ENCODE peak calls at places on chromosome 16, in six cellular contexts. Z is BE2C; P is stimulated activated CD8-positive, alpha-beta memory T cell treated with anti-CD3 and anti-CD28 coated beads, Interleukin-4, amount 100 ng/mL, for 48 hours; E is effector CD8-positive, alpha-beta T cell; X is activated T-helper 1 cell treated with anti-CD3 and anti-CD28 coated beads, Interleukin-2, amount 50 U/mL, for 16 hours; G is GM04503. W is an unnamed sample.

GRCh38 chr16:77191259-77191969 is 424 bp downstream of the MON1B start:
- DNase-seq in Z (no peak), P (peak; percentile 58), E (no peak), X (no peak), G (no peak), W (no peak)

GRCh38 chr16:25033852-25034251 is 18.7 kb upstream of the ARHGAP17 start:
- DNase-seq in Z (no peak), P (no peak), E (no peak), X (no peak), G (no peak), W (no peak)

GRCh38 chr16:23302045-23302956 is at the start of gene SCNN1B:
- DNase-seq in Z (no peak), P (peak; percentile 24), E (no peak), X (no peak), G (no peak), W (no peak)

GRCh38 chr16:4313563-4314531 is 2.0 kb upstream of the GLIS2 start:
- DNase-seq in Z (no peak), P (peak; percentile 49), E (no peak), X (no peak), G (no peak), W (no peak)

GRCh38 chr16:89918453-89919347 is at the start of gene MC1R:
- DNase-seq in Z (peak; percentile 75), P (peak; percentile 65), E (peak; percentile 15), X (no peak), G (no peak), W (peak; percentile 60)

GRCh38 chr16:30381351-30382041 is 865 bp downstream of the SEPTIN1 start:
- DNase-seq in Z (peak; percentile 47), P (peak; percentile 62), E (no peak), X (no peak), G (no peak), W (no peak)

GRCh38 chr16:51872536-51872935 is 674.4 kb downstream of the TOX3 start:
- DNase-seq in Z (no peak), P (no peak), E (no peak), X (no peak), G (no peak), W (no peak)

GRCh38 chr16:11725457-11725856 is 17.2 kb downstream of the TXNDC11 start:
- DNase-seq in Z (no peak), P (no peak), E (no peak), X (no peak), G (no peak), W (no peak)

GRCh38 chr16:8634991-8635736 is 13.7 kb downstream of the METTL22 start:
- DNase-seq in Z (peak; percentile 61), P (no peak), E (no peak), X (no peak), G (no peak), W (no peak)

GRCh38 chr16:50742521-50743150 is 750 bp downstream of the CYLD start:
- DNase-seq in Z (no peak), P (peak; percentile 56), E (peak; percentile 41), X (peak; percentile 27), G (peak; percentile 27), W (no peak)

GRCh38 chr16:30979170-30980067 is 5.6 kb upstream of the HSD3B7 start:
- DNase-seq in Z (no peak), P (no peak), E (no peak), X (no peak), G (no peak), W (no peak)

GRCh38 chr16:17424771-17425170 is 46.0 kb downstream of the XYLT1 start:
- DNase-seq in Z (no peak), P (no peak), E (no peak), X (no peak), G (no peak), W (no peak)

GRCh38 chr16:20410153-20410723 is 904 bp downstream of the ACSM5 start:
- DNase-seq in Z (no peak), P (no peak), E (no peak), X (no peak), G (no peak), W (no peak)

GRCh38 chr16:50153648-50154368 is 702 bp downstream of the TENT4B start:
- DNase-seq in Z (peak; percentile 44), P (peak; percentile 61), E (no peak), X (peak; percentile 15), G (no peak), W (no peak)

GRCh38 chr16:1078579-1079021 is 6.1 kb downstream of the SSTR5 start:
- DNase-seq in Z (peak; percentile 51), P (no peak), E (no peak), X (no peak), G (no peak), W (no peak)

GRCh38 chr16:2042666-2043295 is 4.9 kb downstream of the NTHL1 start:
- DNase-seq in Z (no peak), P (no peak), E (no peak), X (no peak), G (no peak), W (no peak)

GRCh38 chr16:60945225-60945624 is 1091.0 kb downstream of the CDH8 start:
- DNase-seq in Z (no peak), P (no peak), E (no peak), X (no peak), G (no peak), W (peak; percentile 41)

GRCh38 chr16:87681990-87682570 is 79.8 kb downstream of the JPH3 start:
- DNase-seq in Z (no peak), P (peak; percentile 46), E (no peak), X (no peak), G (peak; percentile 20), W (peak; percentile 52)

GRCh38 chr16:22665048-22665797 is 148.7 kb upstream of the HS3ST2 start:
- DNase-seq in Z (no peak), P (no peak), E (no peak), X (no peak), G (no peak), W (no peak)

GRCh38 chr16:66484453-66485213 is 57.5 kb downstream of the BEAN1 start:
- DNase-seq in Z (no peak), P (no peak), E (no peak), X (no peak), G (no peak), W (no peak)

GRCh38 chr16:52077656-52078055 is 469.3 kb downstream of the TOX3 start:
- DNase-seq in Z (no peak), P (no peak), E (no peak), X (no peak), G (no peak), W (no peak)

GRCh38 chr16:11698271-11698689 is 30.0 kb downstream of the SNN start:
- DNase-seq in Z (no peak), P (peak; percentile 51), E (no peak), X (no peak), G (no peak), W (no peak)

GRCh38 chr16:68626557-68626956 is 18.6 kb upstream of the CDH3 start:
- DNase-seq in Z (no peak), P (no peak), E (no peak), X (no peak), G (no peak), W (no peak)

GRCh38 chr16:87076950-87077749 is 240.0 kb downstream of the C16orf95 start:
- DNase-seq in Z (peak; percentile 64), P (peak; percentile 74), E (no peak), X (no peak), G (no peak), W (peak; percentile 37)

GRCh38 chr16:27515874-27516353 is 33.8 kb downstream of the GTF3C1 start:
- DNase-seq in Z (peak; percentile 40), P (peak; percentile 54), E (no peak), X (no peak), G (no peak), W (peak; percentile 13)

W was measured in Kasumi-1.